ENCODE peak calls at places on chromosome 20, in four cellular contexts. L is HTR-8/SVneo, B is MM.1S, M is ovary. N is an unnamed sample.

GRCh38 chr20:63740501-63741353 is 1.2 kb downstream of the SLC2A4RG start:
- DNase-seq in M (peak), L (peak), B (no peak), N (peak)

GRCh38 chr20:23305098-23305497 is 45.5 kb upstream of the NXT1 start:
- DNase-seq in M (no peak), L (no peak), B (no peak), N (no peak)

GRCh38 chr20:61014486-61014885 is 237.6 kb upstream of the CDH4 start:
- DNase-seq in L (no peak), M (no peak), B (no peak), N (no peak)

GRCh38 chr20:41956316-41957050 is 338.3 kb upstream of the CHD6 start:
- DNase-seq in L (no peak), M (no peak), B (peak), N (no peak)

GRCh38 chr20:17834804-17835203 is 133.8 kb downstream of the SNX5 start:
- DNase-seq in L (no peak), M (no peak), B (no peak), N (no peak)

GRCh38 chr20:3446779-3447178 is 24.0 kb upstream of the ATRN start:
- DNase-seq in L (no peak), M (no peak), B (no peak), N (peak)

GRCh38 chr20:1300083-1300840 is 28.7 kb downstream of the SDCBP2 start:
- DNase-seq in B (no peak), L (no peak), M (no peak), N (no peak)

GRCh38 chr20:24769878-24770627 is 179.0 kb upstream of the CST7 start:
- DNase-seq in M (no peak), L (no peak), B (no peak), N (peak)